ENCODE peak calls at places on chromosomes 11 and 22, in nine cellular contexts. H is stomach; J is tibial artery; N is CD8-positive, alpha-beta memory T cell; P is GM23338; F is HepG2; G is sigmoid colon; Z is heart right ventricle; M is neuronal stem cell. E is an unnamed sample.
A peak's percentile ranks its signal among the peaks of the same experiment; 100 is the strongest.

GRCh38 chr11:37967635-37968034 is 1369.6 kb upstream of the RAG2 start:
- DNase-seq in H (no peak), J (no peak), N (no peak), P (no peak), F (no peak), G (no peak), Z (no peak), M (no peak), E (no peak)

GRCh38 chr11:34621876-34622275 is 983 bp downstream of the EHF start:
- DNase-seq in H (no peak), J (no peak), N (no peak), P (no peak), F (peak; percentile 30), G (no peak), Z (no peak), M (no peak), E (no peak)

GRCh38 chr11:18452927-18453326 is 2.7 kb upstream of the LDHAL6A start:
- DNase-seq in H (no peak), J (no peak), N (no peak), P (no peak), F (no peak), G (no peak), Z (no peak), M (no peak), E (no peak)

GRCh38 chr11:46291441-46292143 is 14.1 kb downstream of the CREB3L1 start:
- DNase-seq in H (peak; percentile 50), J (no peak), N (no peak), P (peak; percentile 46), F (no peak), G (peak; percentile 83), Z (peak; percentile 28), M (no peak), E (no peak)

GRCh38 chr11:128779036-128779435 is 85.2 kb downstream of the FLI1 start:
- DNase-seq in H (no peak), J (no peak), N (no peak), P (no peak), F (no peak), G (no peak), Z (no peak), M (no peak), E (no peak)

GRCh38 chr11:31636983-31637382 is 127.4 kb downstream of the ELP4 start:
- DNase-seq in H (no peak), J (no peak), N (no peak), P (no peak), F (no peak), G (no peak), Z (no peak), M (no peak), E (no peak)

GRCh38 chr11:14342906-14343305 is 16.1 kb downstream of the RRAS2 start:
- DNase-seq in H (no peak), J (no peak), N (no peak), P (no peak), F (no peak), G (no peak), Z (no peak), M (no peak), E (no peak)

GRCh38 chr11:43790444-43790794 is 90.2 kb upstream of the ALKBH3 start:
- DNase-seq in H (no peak), J (no peak), N (no peak), P (no peak), F (no peak), G (no peak), Z (no peak), M (no peak), E (no peak)

GRCh38 chr11:93528252-93528651 is 14.9 kb downstream of the SMCO4 start:
- DNase-seq in H (no peak), J (no peak), N (no peak), P (no peak), F (no peak), G (no peak), Z (no peak), M (no peak), E (no peak)

GRCh38 chr11:70065318-70066135 is 12.6 kb upstream of the ANO1 start:
- DNase-seq in H (no peak), J (no peak), N (no peak), P (no peak), F (no peak), G (peak; percentile 48), Z (no peak), M (no peak), E (no peak)

GRCh38 chr11:47186076-47186936 is at the start of gene PACSIN3:
- DNase-seq in H (peak; percentile 69), J (peak; percentile 78), N (peak; percentile 24), P (peak; percentile 62), F (peak; percentile 43), G (peak; percentile 82), Z (peak; percentile 43), M (peak; percentile 40), E (no peak)

GRCh38 chr11:2855162-2855561 is 30.4 kb downstream of the CDKN1C start:
- DNase-seq in H (no peak), J (no peak), N (no peak), P (no peak), F (no peak), G (no peak), Z (no peak), M (no peak), E (no peak)

GRCh38 chr11:72831521-72832300 is 17.5 kb downstream of the ATG16L2 start:
- DNase-seq in H (peak; percentile 85), J (peak; percentile 94), N (peak; percentile 29), P (peak; percentile 94), F (peak; percentile 63), G (peak; percentile 93), Z (peak; percentile 90), M (peak; percentile 73), E (peak; percentile 68)

DNA sequence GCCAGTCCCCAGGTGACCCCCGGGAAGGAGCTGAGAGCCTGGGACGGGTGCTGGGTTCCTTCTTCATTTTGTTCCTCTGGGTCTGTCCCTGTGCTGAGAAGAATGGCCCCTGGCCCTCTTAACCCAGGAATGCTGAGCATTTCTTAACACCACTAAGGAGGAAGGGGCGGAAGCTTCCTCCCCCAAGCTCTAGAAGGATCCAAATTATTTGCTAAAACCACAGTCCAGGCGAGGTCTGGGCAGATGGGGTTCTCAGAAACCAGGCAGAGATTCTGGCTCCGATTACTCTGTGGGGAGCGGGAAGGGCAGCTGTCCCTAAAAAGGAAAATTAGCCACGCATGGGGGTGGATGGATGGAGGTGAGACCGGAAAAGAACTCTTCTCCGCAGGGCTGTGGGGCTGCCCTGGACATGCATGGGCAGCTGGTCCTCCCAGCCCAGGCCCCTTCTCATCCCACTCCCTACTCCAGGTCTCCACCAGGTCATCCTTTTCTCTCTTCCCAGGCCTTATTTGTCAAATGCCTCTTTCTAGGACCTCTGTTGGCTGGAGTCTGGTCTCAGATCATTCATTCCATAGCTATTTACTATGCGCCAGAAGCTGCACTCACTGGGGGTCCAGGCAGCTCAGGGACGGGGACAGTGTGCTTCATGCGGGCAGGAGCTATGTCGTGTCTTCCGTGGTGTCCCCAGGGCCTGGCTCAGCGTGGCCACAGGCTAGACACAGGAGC is 45.0 kb upstream of the MYH9 start:
- DNase-seq in H (no peak), J (no peak), N (no peak), P (peak; percentile 40), F (peak; percentile 23), G (no peak), Z (no peak), M (no peak), E (no peak)
- H3K4me1 ChIP-seq in H (peaks cover 39% of the 10 kb centered on the region), J (no peaks in the 10 kb centered on the region), N (peaks cover 25% of the 10 kb centered on the region), P (peaks cover 30% of the 10 kb centered on the region), F (peaks cover 67% of the 10 kb centered on the region), G (no peaks in the 10 kb centered on the region), Z (peaks cover 11% of the 10 kb centered on the region), M (peaks cover 16% of the 10 kb centered on the region), E (peaks cover 5% of the 10 kb centered on the region)

GRCh38 chr22:41332217-41332616 is 30.9 kb downstream of the ZC3H7B start:
- DNase-seq in H (no peak), J (no peak), N (no peak), P (no peak), F (no peak), G (no peak), Z (no peak), M (no peak), E (no peak)

GRCh38 chr22:41334951-41335635 is 33.8 kb downstream of the ZC3H7B start:
- DNase-seq in H (no peak), J (no peak), N (no peak), P (no peak), F (no peak), G (no peak), Z (no peak), M (no peak), E (no peak)

GRCh38 chr22:41330169-41330568 is 28.8 kb downstream of the ZC3H7B start:
- DNase-seq in H (no peak), J (no peak), N (no peak), P (no peak), F (no peak), G (no peak), Z (no peak), M (no peak), E (no peak)

GRCh38 chr22:41334215-41334614 is 32.9 kb downstream of the ZC3H7B start:
- DNase-seq in H (no peak), J (no peak), N (no peak), P (no peak), F (no peak), G (no peak), Z (no peak), M (no peak), E (no peak)

GRCh38 chr22:41333806-41334205 is 32.5 kb downstream of the ZC3H7B start:
- DNase-seq in H (no peak), J (no peak), N (no peak), P (no peak), F (no peak), G (no peak), Z (no peak), M (no peak), E (no peak)
- H3K27ac ChIP-seq in H (no peak overlapping the region), J (no peak overlapping the region), N (no peak overlapping the region), P (no peak overlapping the region), F (no peak overlapping the region), G (no peak overlapping the region), Z (no peak overlapping the region), M (no peak overlapping the region), E (no peak overlapping the region)

DNA sequence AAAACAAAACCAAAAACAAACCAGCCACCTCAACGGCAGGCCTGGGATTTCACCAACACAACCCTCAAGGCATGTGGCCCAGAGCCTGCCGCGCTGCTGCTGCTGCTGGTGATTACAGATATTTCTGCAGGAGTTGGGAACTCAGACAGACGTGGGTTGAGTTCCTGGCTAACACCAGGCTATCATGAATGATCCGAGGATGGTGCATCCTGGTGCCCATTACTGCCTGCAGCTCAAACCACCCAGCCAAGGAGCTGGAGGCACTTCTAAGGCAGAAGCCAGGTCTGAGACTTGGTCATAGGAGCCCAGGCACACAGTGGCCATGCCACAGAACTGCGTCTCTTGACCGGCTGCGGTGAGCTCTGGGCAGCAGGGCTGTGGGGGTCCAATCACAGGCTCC is 151.8 kb downstream of the MPPED1 start:
- DNase-seq in H (no peak), J (no peak), N (no peak), P (no peak), F (no peak), G (no peak), Z (no peak), M (no peak), E (no peak)
- H3K4me1 ChIP-seq in H (no peaks in the 10 kb centered on the region), J (no peaks in the 10 kb centered on the region), N (no peaks in the 10 kb centered on the region), P (no peaks in the 10 kb centered on the region), F (no peaks in the 10 kb centered on the region), G (no peaks in the 10 kb centered on the region), Z (no peaks in the 10 kb centered on the region), M (no peaks in the 10 kb centered on the region), E (no peaks in the 10 kb centered on the region)

DNA sequence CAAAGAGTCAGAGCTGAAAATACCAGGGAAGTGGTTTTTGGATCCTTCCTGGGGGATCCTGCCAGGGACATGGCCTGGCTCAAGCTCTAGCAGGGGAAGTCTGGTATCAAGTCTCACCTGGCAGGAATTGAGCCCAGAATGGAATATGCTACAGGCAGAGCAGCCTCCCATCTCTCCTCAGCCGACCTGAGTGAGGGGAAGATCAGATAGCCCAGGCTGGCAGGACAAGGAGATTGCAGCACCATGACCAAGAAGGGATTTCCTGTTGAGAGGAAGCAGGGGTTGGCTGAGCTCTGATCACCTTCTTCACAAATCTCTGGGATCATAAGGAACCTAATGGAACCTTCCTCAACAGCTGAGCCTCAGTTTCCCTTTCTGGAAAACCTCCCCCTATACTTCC is 13.0 kb downstream of the OAF start:
- DNase-seq in H (no peak), J (no peak), N (no peak), P (no peak), F (no peak), G (no peak), Z (no peak), M (no peak), E (no peak)
- H3K27ac ChIP-seq in H (no peak overlapping the region), J (no peak overlapping the region), N (no peak overlapping the region), P (no peak overlapping the region), F (no peak overlapping the region), G (peak overlapping the region; percentile 66), Z (no peak overlapping the region), M (no peak overlapping the region), E (peak overlapping the region; percentile 34)